ENCODE peak calls at places on chromosomes 4 and X, in four cellular contexts. One of them, this sample, is unnamed.

GRCh38 chr4:140252144-140252741 is 98.3 kb upstream of the MAML3 start:
- DNase-seq in coronary artery: no peak
- DNase-seq in GM13976: peak
- DNase-seq in fibroblast of lung: peak
- DNase-seq in this sample: no peak

GRCh38 chr4:178275671-178276360 is 833.6 kb upstream of the AGA start:
- DNase-seq in coronary artery: no peak
- DNase-seq in GM13976: no peak
- DNase-seq in fibroblast of lung: no peak
- DNase-seq in this sample: no peak

GRCh38 chr4:93788712-93789111 is 39.8 kb upstream of the ATOH1 start:
- DNase-seq in coronary artery: no peak
- DNase-seq in GM13976: peak
- DNase-seq in fibroblast of lung: peak
- DNase-seq in this sample: no peak

GRCh38 chr4:48315728-48316630 is 25.4 kb upstream of the SLAIN2 start:
- DNase-seq in coronary artery: no peak
- DNase-seq in GM13976: peak
- DNase-seq in fibroblast of lung: peak
- DNase-seq in this sample: no peak

GRCh38 chr4:142883433-142883832 is 37.3 kb upstream of the INPP4B start:
- DNase-seq in coronary artery: no peak
- DNase-seq in GM13976: no peak
- DNase-seq in fibroblast of lung: peak
- DNase-seq in this sample: no peak

GRCh38 chr4:7048642-7049041 is 5.5 kb downstream of the TADA2B start:
- DNase-seq in coronary artery: no peak
- DNase-seq in GM13976: no peak
- DNase-seq in fibroblast of lung: no peak
- DNase-seq in this sample: no peak

GRCh38 chrX:40318076-40318475 is 220.3 kb upstream of the BCOR start:
- DNase-seq in coronary artery: no peak
- DNase-seq in GM13976: no peak
- DNase-seq in fibroblast of lung: no peak
- DNase-seq in this sample: no peak

GRCh38 chr4:146916479-146917076 is 29.1 kb downstream of the TTC29 start:
- DNase-seq in coronary artery: no peak
- DNase-seq in GM13976: peak
- DNase-seq in fibroblast of lung: peak
- DNase-seq in this sample: no peak

GRCh38 chr4:76365636-76366035 is 55.3 kb downstream of the CCDC158 start:
- DNase-seq in coronary artery: no peak
- DNase-seq in GM13976: no peak
- DNase-seq in fibroblast of lung: peak
- DNase-seq in this sample: no peak

GRCh38 chr4:161815841-161816240 is 348.0 kb downstream of the FSTL5 start:
- DNase-seq in coronary artery: no peak
- DNase-seq in GM13976: no peak
- DNase-seq in fibroblast of lung: no peak
- DNase-seq in this sample: no peak

GRCh38 chrX:103330601-103331397 is 760 bp downstream of the TCEAL7 start:
- DNase-seq in coronary artery: no peak
- DNase-seq in GM13976: no peak
- DNase-seq in fibroblast of lung: peak
- DNase-seq in this sample: no peak

GRCh38 chr4:6907658-6908191 is 1.9 kb upstream of the TBC1D14 start:
- DNase-seq in coronary artery: no peak
- DNase-seq in GM13976: peak
- DNase-seq in fibroblast of lung: peak
- DNase-seq in this sample: no peak

GRCh38 chrX:137926090-137926489 is 360.2 kb downstream of the ZIC3 start:
- DNase-seq in coronary artery: no peak
- DNase-seq in GM13976: no peak
- DNase-seq in fibroblast of lung: no peak
- DNase-seq in this sample: no peak

GRCh38 chr4:40621592-40622512 is 7.8 kb downstream of the RBM47 start:
- DNase-seq in coronary artery: no peak
- DNase-seq in GM13976: peak
- DNase-seq in fibroblast of lung: peak
- DNase-seq in this sample: no peak

GRCh38 chrX:41291309-41291708 is 42.7 kb upstream of the DDX3X start:
- DNase-seq in coronary artery: no peak
- DNase-seq in GM13976: no peak
- DNase-seq in fibroblast of lung: no peak
- DNase-seq in this sample: no peak

GRCh38 chrX:68433981-68434299 is 645 bp upstream of the OPHN1 start:
- DNase-seq in coronary artery: no peak
- DNase-seq in GM13976: no peak
- DNase-seq in fibroblast of lung: no peak
- DNase-seq in this sample: no peak

GRCh38 chrX:68431836-68432235 is 1.5 kb downstream of the OPHN1 start:
- DNase-seq in coronary artery: no peak
- DNase-seq in GM13976: no peak
- DNase-seq in fibroblast of lung: peak
- DNase-seq in this sample: no peak

GRCh38 chrX:68433155-68433980 is at the start of gene OPHN1:
- DNase-seq in coronary artery: peak
- DNase-seq in GM13976: peak
- DNase-seq in fibroblast of lung: peak
- DNase-seq in this sample: peak

GRCh38 chrX:68429216-68429615 is 4.1 kb downstream of the OPHN1 start:
- DNase-seq in coronary artery: no peak
- DNase-seq in GM13976: no peak
- DNase-seq in fibroblast of lung: peak
- DNase-seq in this sample: no peak

DNA sequence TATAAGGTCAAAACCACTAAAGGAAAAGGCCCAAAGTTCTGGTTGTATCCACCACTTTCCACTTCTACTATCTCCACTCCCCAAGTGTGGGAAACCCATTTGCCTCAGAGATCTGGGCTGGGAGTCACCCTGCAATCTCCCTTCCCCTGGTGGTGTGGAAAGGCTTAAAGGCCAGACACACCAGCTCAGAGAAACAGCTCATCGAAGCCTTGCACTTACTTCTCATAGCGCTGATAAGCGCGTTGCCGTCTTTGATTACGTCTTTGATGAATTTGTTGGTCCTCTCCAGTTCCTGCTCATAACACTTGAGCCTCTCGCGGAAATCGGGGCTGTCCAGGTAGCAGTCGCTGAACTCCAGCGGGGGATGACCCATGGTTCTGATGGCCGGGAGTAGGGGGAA is 647 bp downstream of the OPHN1 start:
- DNase-seq in coronary artery: no peak
- DNase-seq in GM13976: no peak
- DNase-seq in fibroblast of lung: peak
- DNase-seq in this sample: no peak
- TF ChIP-seq CTCF in coronary artery: no peak
- TF ChIP-seq CTCF in GM13976: no peak
- TF ChIP-seq CTCF in fibroblast of lung: no peak
- TF ChIP-seq CTCF in this sample: no peak

GRCh38 chrX:69424910-69425309 is 79.2 kb upstream of the NALF2 start:
- DNase-seq in coronary artery: no peak
- DNase-seq in GM13976: no peak
- DNase-seq in fibroblast of lung: no peak
- DNase-seq in this sample: no peak

GRCh38 chrX:69429339-69430014 is 74.6 kb upstream of the NALF2 start:
- DNase-seq in coronary artery: no peak
- DNase-seq in GM13976: no peak
- DNase-seq in fibroblast of lung: no peak
- DNase-seq in this sample: no peak

GRCh38 chrX:69428216-69428615 is 75.9 kb upstream of the NALF2 start:
- DNase-seq in coronary artery: no peak
- DNase-seq in GM13976: no peak
- DNase-seq in fibroblast of lung: no peak
- DNase-seq in this sample: no peak

GRCh38 chrX:69424161-69424560 is 80.0 kb upstream of the NALF2 start:
- DNase-seq in coronary artery: no peak
- DNase-seq in GM13976: no peak
- DNase-seq in fibroblast of lung: peak
- DNase-seq in this sample: no peak
- TF ChIP-seq CTCF in coronary artery: no peak
- TF ChIP-seq CTCF in GM13976: no peak
- TF ChIP-seq CTCF in fibroblast of lung: peak
- TF ChIP-seq CTCF in this sample: peak

GRCh38 chrX:7194606-7195005 is 46.7 kb upstream of the PUDP start:
- DNase-seq in coronary artery: no peak
- DNase-seq in GM13976: no peak
- DNase-seq in fibroblast of lung: no peak
- DNase-seq in this sample: no peak

GRCh38 chrX:7190157-7190556 is 42.2 kb upstream of the PUDP start:
- DNase-seq in coronary artery: no peak
- DNase-seq in GM13976: no peak
- DNase-seq in fibroblast of lung: no peak
- DNase-seq in this sample: no peak

GRCh38 chrX:7192871-7193270 is 44.9 kb upstream of the PUDP start:
- DNase-seq in coronary artery: no peak
- DNase-seq in GM13976: no peak
- DNase-seq in fibroblast of lung: no peak
- DNase-seq in this sample: no peak

DNA sequence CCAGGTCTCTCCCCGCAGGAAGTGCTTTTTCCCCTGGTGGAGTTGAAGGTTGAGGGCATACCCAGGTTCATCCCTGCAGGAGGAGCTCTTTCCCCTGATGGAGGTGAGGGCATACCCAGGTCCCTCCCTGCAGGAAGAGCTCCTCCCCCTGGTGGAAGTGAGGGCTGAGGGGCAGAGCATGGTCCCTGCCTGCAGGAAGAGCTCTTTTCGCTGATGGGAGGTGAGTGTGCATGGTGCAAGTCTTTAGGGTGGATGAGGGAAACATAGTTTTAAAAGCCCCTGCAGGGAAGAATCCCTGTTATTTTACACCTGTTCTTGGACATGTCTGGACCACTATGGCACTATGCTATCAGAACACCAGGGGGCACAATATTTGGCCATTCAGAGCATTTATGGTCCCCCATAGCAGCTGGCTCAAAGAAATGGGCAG is 43.7 kb upstream of the PUDP start:
- DNase-seq in coronary artery: no peak
- DNase-seq in GM13976: no peak
- DNase-seq in fibroblast of lung: no peak
- DNase-seq in this sample: no peak
- TF ChIP-seq CTCF in coronary artery: no peak
- TF ChIP-seq CTCF in GM13976: no peak
- TF ChIP-seq CTCF in fibroblast of lung: peak
- TF ChIP-seq CTCF in this sample: peak

DNA sequence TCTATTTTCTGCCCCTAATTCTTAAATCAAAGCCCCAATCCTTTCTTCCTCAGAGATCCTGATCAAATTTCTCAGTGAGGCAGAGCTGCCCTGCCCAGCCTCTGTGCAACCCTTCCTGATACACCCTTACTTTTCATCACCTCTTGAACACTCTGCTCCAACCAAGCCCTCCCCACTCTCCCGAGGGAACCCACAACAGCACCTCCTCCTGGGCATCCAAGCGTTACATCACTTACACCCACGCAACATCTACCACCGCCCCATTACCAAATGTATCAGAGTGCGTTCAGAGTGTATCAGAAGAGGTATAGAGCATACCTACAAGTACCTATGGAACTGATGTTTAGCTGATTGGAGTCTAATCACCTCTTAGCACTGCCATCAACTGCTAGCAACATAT is 186.5 kb downstream of the RAP1GDS1 start:
- DNase-seq in coronary artery: no peak
- DNase-seq in GM13976: no peak
- DNase-seq in fibroblast of lung: no peak
- DNase-seq in this sample: no peak
- TF ChIP-seq CTCF in coronary artery: no peak
- TF ChIP-seq CTCF in GM13976: no peak
- TF ChIP-seq CTCF in fibroblast of lung: no peak
- TF ChIP-seq CTCF in this sample: no peak

GRCh38 chrX:153498453-153498852 is 3.7 kb downstream of the BGN start:
- DNase-seq in coronary artery: no peak
- DNase-seq in GM13976: no peak
- DNase-seq in fibroblast of lung: no peak
- DNase-seq in this sample: no peak
- TF ChIP-seq CTCF in coronary artery: no peak
- TF ChIP-seq CTCF in GM13976: no peak
- TF ChIP-seq CTCF in fibroblast of lung: no peak
- TF ChIP-seq CTCF in this sample: no peak

GRCh38 chr4:20305976-20306375 is 54.3 kb downstream of the SLIT2 start:
- DNase-seq in coronary artery: no peak
- DNase-seq in GM13976: no peak
- DNase-seq in fibroblast of lung: peak
- DNase-seq in this sample: no peak
- TF ChIP-seq CTCF in coronary artery: no peak
- TF ChIP-seq CTCF in GM13976: no peak
- TF ChIP-seq CTCF in fibroblast of lung: peak
- TF ChIP-seq CTCF in this sample: peak

GRCh38 chrX:94576367-94577004 is 902.5 kb downstream of the FAM133A start:
- DNase-seq in coronary artery: no peak
- DNase-seq in GM13976: no peak
- DNase-seq in fibroblast of lung: no peak
- DNase-seq in this sample: no peak
- TF ChIP-seq CTCF in coronary artery: no peak
- TF ChIP-seq CTCF in GM13976: no peak
- TF ChIP-seq CTCF in fibroblast of lung: no peak
- TF ChIP-seq CTCF in this sample: peak